ENCODE peak calls at places on chromosome 1, in ten cellular contexts. O, V, A, X, J, W, Z, U, Q and E are unnamed samples.

GRCh38 chr1:216533786-216534185 is 110.5 kb upstream of the USH2A start:
- DNase-seq in U (no peak), Q (peak; percentile 71), J (no peak), W (peak; percentile 89), O (no peak), Z (no peak), X (no peak), V (no peak), A (no peak), E (no peak)

GRCh38 chr1:98044766-98045165 is 123.9 kb upstream of the DPYD start:
- DNase-seq in Z (no peak), Q (no peak), V (no peak), J (peak; percentile 14), U (no peak), W (no peak), O (peak; percentile 14), X (no peak), A (no peak), E (no peak)

GRCh38 chr1:28208818-28209441 is 23.9 kb downstream of the DNAJC8 start:
- DNase-seq in Z (peak; percentile 72), W (peak; percentile 39), X (peak; percentile 28), V (peak; percentile 31), U (peak; percentile 23), Q (peak; percentile 65), J (peak; percentile 53), O (no peak), A (no peak), E (peak; percentile 66)

GRCh38 chr1:12464627-12465056 is 153.4 kb downstream of the DHRS3 start:
- DNase-seq in O (no peak), W (no peak), U (no peak), A (peak; percentile 68), V (no peak), Q (no peak), X (no peak), J (peak; percentile 39), Z (peak; percentile 97), E (no peak)

GRCh38 chr1:64137569-64137936 is 65.9 kb upstream of the UBE2U start:
- DNase-seq in V (no peak), X (no peak), A (no peak), Q (no peak), U (no peak), O (no peak), J (no peak), Z (no peak), W (no peak), E (no peak)

GRCh38 chr1:46008585-46008984 is 123.8 kb downstream of the PIK3R3 start:
- DNase-seq in Q (no peak), O (no peak), V (no peak), J (no peak), X (no peak), W (no peak), U (no peak), A (no peak), Z (no peak), E (no peak)

GRCh38 chr1:228308085-228308601 is 98.5 kb downstream of the TRIM11 start:
- DNase-seq in J (no peak), A (no peak), Z (no peak), U (no peak), W (no peak), X (no peak), V (no peak), O (no peak), Q (no peak), E (no peak)

GRCh38 chr1:201693887-201694614 is 134.9 kb upstream of the IPO9 start:
- DNase-seq in V (no peak), W (no peak), Q (peak; percentile 90), O (no peak), U (no peak), Z (no peak), A (no peak), X (no peak), J (no peak), E (no peak)

GRCh38 chr1:30303387-30303786 is 420.0 kb downstream of the MATN1 start:
- DNase-seq in Q (no peak), A (no peak), J (no peak), V (no peak), Z (no peak), O (no peak), W (no peak), X (no peak), U (no peak), E (no peak)

GRCh38 chr1:211476200-211476849 is 15.6 kb downstream of the RD3 start:
- DNase-seq in J (peak; percentile 72), A (peak; percentile 49), O (no peak), X (peak; percentile 58), U (peak; percentile 51), W (peak; percentile 61), Z (peak; percentile 66), Q (peak; percentile 74), V (peak; percentile 71), E (peak; percentile 47)

GRCh38 chr1:154862927-154863701 is 7.0 kb downstream of the KCNN3 start:
- DNase-seq in O (no peak), J (no peak), Z (no peak), A (no peak), U (no peak), V (no peak), Q (peak; percentile 22), X (no peak), W (no peak), E (no peak)

GRCh38 chr1:109017134-109017533 is 24.8 kb downstream of the WDR47 start:
- DNase-seq in W (no peak), V (no peak), O (no peak), J (no peak), Z (no peak), X (no peak), U (no peak), A (no peak), Q (no peak), E (no peak)

GRCh38 chr1:85850238-85850637 is 142.0 kb upstream of the ZNHIT6 start:
- DNase-seq in Z (peak; percentile 93), X (no peak), V (no peak), J (peak; percentile 18), O (no peak), U (no peak), W (no peak), Q (no peak), A (no peak), E (no peak)

GRCh38 chr1:229885568-229886495 is 181.2 kb upstream of the GALNT2 start:
- DNase-seq in W (no peak), J (no peak), Z (no peak), O (no peak), Q (no peak), V (no peak), U (no peak), X (no peak), A (no peak), E (peak; percentile 21)

GRCh38 chr1:183783896-183784637 is 20.9 kb upstream of the RGL1 start:
- DNase-seq in V (no peak), Z (peak; percentile 94), A (no peak), J (no peak), W (no peak), Q (no peak), U (no peak), O (no peak), X (peak; percentile 66), E (no peak)

GRCh38 chr1:81349194-81349965 is 451.4 kb upstream of the ADGRL2 start:
- DNase-seq in O (no peak), U (no peak), A (no peak), Z (no peak), W (peak; percentile 11), X (no peak), V (no peak), J (no peak), Q (no peak), E (no peak)